ENCODE peak calls at places on chromosomes 12 and 14, in eight cellular contexts. I, R, D, V, S, O, H and T are unnamed samples.

GRCh38 chr14:101008631-101009336 is 105.3 kb upstream of the RTL1 start:
- DNase-seq in H (no peak), D (no peak), R (no peak), V (peak), S (no peak), O (no peak), I (no peak), T (no peak)

GRCh38 chr12:101773560-101774206 is 34.4 kb upstream of the SYCP3 start:
- DNase-seq in R (peak), V (peak), H (peak), D (peak), S (peak), O (peak), I (peak), T (peak)

GRCh38 chr12:72471806-72472205 is 199.6 kb downstream of the TRHDE start:
- DNase-seq in H (no peak), V (no peak), R (no peak), D (no peak), O (no peak), I (no peak), S (no peak), T (no peak)

GRCh38 chr14:22598896-22599244 is 770 bp downstream of the ABHD4 start:
- DNase-seq in H (no peak), S (peak), R (no peak), O (no peak), D (peak), V (peak), I (peak), T (peak)

GRCh38 chr12:126163984-126164383 is 1098.7 kb downstream of the AACS start:
- DNase-seq in O (no peak), H (no peak), D (no peak), S (no peak), I (no peak), V (no peak), R (no peak), T (no peak)

GRCh38 chr14:90087433-90087832 is 25.6 kb downstream of the KCNK13 start:
- DNase-seq in I (no peak), H (no peak), S (no peak), V (peak), O (peak), R (no peak), D (peak), T (no peak)

GRCh38 chr12:47863467-47863866 is 41.3 kb downstream of the VDR start:
- DNase-seq in R (no peak), D (no peak), O (no peak), H (no peak), I (no peak), V (no peak), S (no peak), T (no peak)

GRCh38 chr12:120688527-120689071 is 1.6 kb downstream of the MLEC start:
- DNase-seq in V (no peak), D (peak), R (no peak), I (peak), S (no peak), O (no peak), H (no peak), T (no peak)

GRCh38 chr12:1776139-1776975 is 44.0 kb upstream of the LRTM2 start:
- DNase-seq in I (no peak), S (no peak), H (peak), D (peak), V (peak), R (no peak), O (no peak), T (peak)

GRCh38 chr14:75328575-75328974 is 49.9 kb downstream of the FOS start:
- DNase-seq in V (no peak), O (no peak), D (no peak), R (no peak), I (no peak), S (no peak), H (no peak), T (no peak)

GRCh38 chr12:9971158-9971557 is at the start of gene CLEC12A:
- DNase-seq in O (no peak), I (no peak), D (no peak), H (no peak), V (no peak), S (no peak), R (no peak), T (no peak)

GRCh38 chr14:34465069-34465859 is 3.2 kb upstream of the SPTSSA start:
- DNase-seq in S (no peak), D (peak), I (no peak), V (peak), H (no peak), O (no peak), R (no peak), T (peak)

GRCh38 chr12:102059343-102059742 is 2.4 kb downstream of the WASHC3 start:
- DNase-seq in S (no peak), D (no peak), R (no peak), I (no peak), V (no peak), O (no peak), H (no peak), T (no peak)

GRCh38 chr12:123712780-123713319 is 697 bp downstream of the ATP6V0A2 start:
- DNase-seq in O (no peak), I (peak), H (no peak), R (no peak), S (no peak), V (no peak), D (no peak), T (peak)

GRCh38 chr14:77409131-77409533 is 14.2 kb downstream of the NOXRED1 start:
- DNase-seq in V (no peak), O (no peak), D (peak), R (no peak), S (no peak), H (no peak), I (peak), T (no peak)

GRCh38 chr12:11653215-11653753 is 3.8 kb downstream of the ETV6 start:
- DNase-seq in I (no peak), V (peak), R (no peak), D (peak), S (peak), O (no peak), H (no peak), T (no peak)

GRCh38 chr12:18068355-18068754 is 21.6 kb downstream of the RERGL start:
- DNase-seq in H (no peak), I (no peak), S (no peak), O (no peak), D (no peak), R (no peak), V (no peak), T (no peak)

GRCh38 chr12:67640863-67641262 is 7.7 kb upstream of the DYRK2 start:
- DNase-seq in O (no peak), R (no peak), D (no peak), I (no peak), H (no peak), S (no peak), V (no peak), T (no peak)

GRCh38 chr14:28926091-28926490 is 159.5 kb downstream of the FOXG1 start:
- DNase-seq in V (no peak), H (no peak), O (no peak), S (no peak), D (no peak), I (no peak), R (no peak), T (no peak)

GRCh38 chr12:78062781-78063180 is 232.1 kb downstream of the NAV3 start:
- DNase-seq in S (no peak), R (no peak), V (peak), I (peak), H (no peak), D (peak), O (peak), T (peak)

GRCh38 chr14:77154421-77154820 is 12.8 kb upstream of the ZDHHC22 start:
- DNase-seq in S (no peak), D (no peak), I (no peak), H (no peak), O (no peak), V (no peak), R (no peak), T (peak)

GRCh38 chr12:41919025-41919424 is 225.6 kb downstream of the GXYLT1 start:
- DNase-seq in D (no peak), V (no peak), I (no peak), O (no peak), S (no peak), H (no peak), R (no peak), T (no peak)

GRCh38 chr12:122336015-122336946 is 70.0 kb upstream of the VPS33A start:
- DNase-seq in H (peak), I (peak), O (no peak), V (peak), D (peak), R (no peak), S (peak), T (peak)

GRCh38 chr12:12294215-12295005 is 27.6 kb upstream of the LRP6 start:
- DNase-seq in V (no peak), H (no peak), S (no peak), I (no peak), R (no peak), D (no peak), O (no peak), T (no peak)

GRCh38 chr12:50117057-50117622 is 5.1 kb downstream of the COX14 start:
- DNase-seq in S (no peak), D (no peak), I (no peak), V (no peak), O (no peak), H (no peak), R (no peak), T (no peak)

GRCh38 chr12:119686776-119687175 is 18.8 kb downstream of the PRKAB1 start:
- DNase-seq in I (no peak), V (no peak), O (no peak), R (no peak), S (no peak), D (no peak), H (no peak), T (no peak)

GRCh38 chr12:93825501-93825888 is 148.3 kb downstream of the CRADD start:
- DNase-seq in O (no peak), S (no peak), D (no peak), I (no peak), R (no peak), H (no peak), V (no peak), T (no peak)

GRCh38 chr14:77186911-77187648 is 5.5 kb downstream of the TMEM63C start:
- DNase-seq in V (peak), I (peak), D (peak), R (no peak), O (no peak), S (no peak), H (no peak), T (no peak)

GRCh38 chr12:39990122-39991101 is 115.5 kb downstream of the SLC2A13 start:
- DNase-seq in D (peak), I (peak), O (peak), S (peak), H (no peak), R (peak), V (peak), T (peak)

GRCh38 chr12:43336962-43337555 is 214.9 kb downstream of the ADAMTS20 start:
- DNase-seq in S (no peak), I (no peak), O (no peak), R (no peak), D (peak), H (no peak), V (peak), T (peak)

GRCh38 chr14:39419272-39419671 is 13.0 kb downstream of the FBXO33 start:
- DNase-seq in H (no peak), R (no peak), I (no peak), O (no peak), D (peak), S (no peak), V (no peak), T (peak)

GRCh38 chr12:26402648-26403047 is 207.3 kb downstream of the SSPN start:
- DNase-seq in S (no peak), V (no peak), O (no peak), H (no peak), I (peak), R (no peak), D (peak), T (no peak)

GRCh38 chr12:77830952-77831351 is 258 bp downstream of the NAV3 start:
- DNase-seq in D (peak), V (no peak), R (no peak), O (no peak), H (no peak), S (no peak), I (no peak), T (no peak)

GRCh38 chr14:94670692-94671285 is 58.6 kb downstream of the SERPINA3 start:
- DNase-seq in O (no peak), S (no peak), R (no peak), H (no peak), D (no peak), V (no peak), I (no peak), T (no peak)

GRCh38 chr12:19220861-19221466 is 91.4 kb downstream of the PLEKHA5 start:
- DNase-seq in R (no peak), O (no peak), I (no peak), S (no peak), D (peak), H (no peak), V (peak), T (peak)

GRCh38 chr12:124568431-124569374 is 1.3 kb upstream of the NCOR2 start:
- DNase-seq in S (no peak), R (no peak), D (peak), V (peak), H (peak), I (peak), O (peak), T (peak)

GRCh38 chr14:31291210-31291609 is 83.6 kb upstream of the HECTD1 start:
- DNase-seq in O (no peak), S (no peak), V (no peak), I (no peak), R (no peak), H (no peak), D (peak), T (no peak)